ENCODE peak calls at places on chromosomes 12 and 14, in six cellular contexts. One of them, this sample, is unnamed.

GRCh38 chr12:51897181-51897580 is 9.3 kb downstream of the ANKRD33 start:
- DNase-seq in H1: no peak
- DNase-seq in HepG2: no peak
- DNase-seq in K562: no peak
- DNase-seq in GM12891: no peak
- DNase-seq in GM12878: no peak
- DNase-seq in this sample: no peak

GRCh38 chr12:108532061-108532848 is 17.2 kb downstream of the FICD start:
- DNase-seq in H1: no peak
- DNase-seq in HepG2: no peak
- DNase-seq in K562: peak; percentile 77
- DNase-seq in GM12891: no peak
- DNase-seq in GM12878: no peak
- DNase-seq in this sample: no peak

GRCh38 chr14:105478624-105479305 is 4.1 kb downstream of the CRIP2 start:
- DNase-seq in H1: no peak
- DNase-seq in HepG2: no peak
- DNase-seq in K562: no peak
- DNase-seq in GM12891: no peak
- DNase-seq in GM12878: no peak
- DNase-seq in this sample: no peak

GRCh38 chr12:22372277-22372837 is 37.9 kb upstream of the ST8SIA1 start:
- DNase-seq in H1: no peak
- DNase-seq in HepG2: no peak
- DNase-seq in K562: no peak
- DNase-seq in GM12891: no peak
- DNase-seq in GM12878: no peak
- DNase-seq in this sample: no peak

GRCh38 chr12:39813776-39814175 is 194.2 kb upstream of the ABCD2 start:
- DNase-seq in H1: no peak
- DNase-seq in HepG2: no peak
- DNase-seq in K562: no peak
- DNase-seq in GM12891: no peak
- DNase-seq in GM12878: no peak
- DNase-seq in this sample: no peak

GRCh38 chr12:88578821-88579518 is 1.3 kb downstream of the KITLG start:
- DNase-seq in H1: no peak
- DNase-seq in HepG2: peak; percentile 37
- DNase-seq in K562: peak; percentile 6
- DNase-seq in GM12891: no peak
- DNase-seq in GM12878: no peak
- DNase-seq in this sample: no peak

GRCh38 chr12:106254724-106255123 is 6.9 kb upstream of the CKAP4 start:
- DNase-seq in H1: no peak
- DNase-seq in HepG2: no peak
- DNase-seq in K562: no peak
- DNase-seq in GM12891: no peak
- DNase-seq in GM12878: no peak
- DNase-seq in this sample: no peak

GRCh38 chr14:50943943-50944646 is at the start of gene PYGL:
- DNase-seq in H1: no peak
- DNase-seq in HepG2: peak; percentile 55
- DNase-seq in K562: peak; percentile 72
- DNase-seq in GM12891: peak; percentile 42
- DNase-seq in GM12878: no peak
- DNase-seq in this sample: peak; percentile 57

GRCh38 chr12:69405466-69405865 is 45.9 kb downstream of the YEATS4 start:
- DNase-seq in H1: no peak
- DNase-seq in HepG2: peak; percentile 47
- DNase-seq in K562: no peak
- DNase-seq in GM12891: no peak
- DNase-seq in GM12878: no peak
- DNase-seq in this sample: no peak

GRCh38 chr14:59484611-59485174 is 376 bp downstream of the JKAMP start:
- DNase-seq in H1: no peak
- DNase-seq in HepG2: no peak
- DNase-seq in K562: no peak
- DNase-seq in GM12891: peak; percentile 30
- DNase-seq in GM12878: peak; percentile 16
- DNase-seq in this sample: no peak

GRCh38 chr14:90558983-90559590 is 162.3 kb downstream of the CALM1 start:
- DNase-seq in H1: no peak
- DNase-seq in HepG2: no peak
- DNase-seq in K562: no peak
- DNase-seq in GM12891: no peak
- DNase-seq in GM12878: no peak
- DNase-seq in this sample: no peak

GRCh38 chr12:119679081-119679480 is 11.1 kb downstream of the PRKAB1 start:
- DNase-seq in H1: no peak
- DNase-seq in HepG2: no peak
- DNase-seq in K562: no peak
- DNase-seq in GM12891: no peak
- DNase-seq in GM12878: no peak
- DNase-seq in this sample: no peak

GRCh38 chr14:98959410-98959809 is 312.6 kb downstream of the BCL11B start:
- DNase-seq in H1: no peak
- DNase-seq in HepG2: no peak
- DNase-seq in K562: no peak
- DNase-seq in GM12891: no peak
- DNase-seq in GM12878: no peak
- DNase-seq in this sample: no peak

GRCh38 chr12:2325501-2325900 is 272.7 kb downstream of the CACNA1C start:
- DNase-seq in H1: no peak
- DNase-seq in HepG2: no peak
- DNase-seq in K562: no peak
- DNase-seq in GM12891: no peak
- DNase-seq in GM12878: no peak
- DNase-seq in this sample: no peak

GRCh38 chr12:76010732-76011458 is 20.7 kb downstream of the PHLDA1 start:
- DNase-seq in H1: no peak
- DNase-seq in HepG2: peak; percentile 81
- DNase-seq in K562: no peak
- DNase-seq in GM12891: no peak
- DNase-seq in GM12878: no peak
- DNase-seq in this sample: no peak

GRCh38 chr14:19974844-19975243 is 547 bp upstream of the OR4K15 start:
- DNase-seq in H1: no peak
- DNase-seq in HepG2: no peak
- DNase-seq in K562: no peak
- DNase-seq in GM12891: no peak
- DNase-seq in GM12878: no peak
- DNase-seq in this sample: no peak

GRCh38 chr12:113276306-113276705 is 55.0 kb downstream of the TPCN1 start:
- DNase-seq in H1: no peak
- DNase-seq in HepG2: no peak
- DNase-seq in K562: no peak
- DNase-seq in GM12891: no peak
- DNase-seq in GM12878: no peak
- DNase-seq in this sample: no peak

GRCh38 chr12:79344855-79345840 is 345.6 kb downstream of the PAWR start:
- DNase-seq in H1: peak; percentile 25
- DNase-seq in HepG2: peak; percentile 59
- DNase-seq in K562: peak; percentile 12
- DNase-seq in GM12891: no peak
- DNase-seq in GM12878: peak; percentile 2
- DNase-seq in this sample: peak; percentile 2

GRCh38 chr14:76514599-76514998 is 138.7 kb downstream of the ESRRB start:
- DNase-seq in H1: no peak
- DNase-seq in HepG2: peak; percentile 58
- DNase-seq in K562: peak; percentile 40
- DNase-seq in GM12891: peak; percentile 32
- DNase-seq in GM12878: no peak
- DNase-seq in this sample: no peak

GRCh38 chr14:55267816-55268215 is 3.4 kb upstream of the FBXO34 start:
- DNase-seq in H1: no peak
- DNase-seq in HepG2: no peak
- DNase-seq in K562: no peak
- DNase-seq in GM12891: no peak
- DNase-seq in GM12878: no peak
- DNase-seq in this sample: no peak

GRCh38 chr12:44157359-44157758 is 321.5 kb downstream of the TMEM117 start:
- DNase-seq in H1: no peak
- DNase-seq in HepG2: no peak
- DNase-seq in K562: no peak
- DNase-seq in GM12891: no peak
- DNase-seq in GM12878: no peak
- DNase-seq in this sample: no peak

GRCh38 chr12:111444706-111445310 is 39.1 kb downstream of the SH2B3 start:
- DNase-seq in H1: no peak
- DNase-seq in HepG2: no peak
- DNase-seq in K562: no peak
- DNase-seq in GM12891: peak; percentile 83
- DNase-seq in GM12878: peak; percentile 94
- DNase-seq in this sample: peak; percentile 87

GRCh38 chr14:102071283-102071998 is 15.4 kb downstream of the HSP90AA1 start:
- DNase-seq in H1: no peak
- DNase-seq in HepG2: peak; percentile 56
- DNase-seq in K562: no peak
- DNase-seq in GM12891: no peak
- DNase-seq in GM12878: no peak
- DNase-seq in this sample: no peak

GRCh38 chr12:88251798-88252197 is 109.7 kb downstream of the TMTC3 start:
- DNase-seq in H1: no peak
- DNase-seq in HepG2: no peak
- DNase-seq in K562: no peak
- DNase-seq in GM12891: no peak
- DNase-seq in GM12878: no peak
- DNase-seq in this sample: no peak

GRCh38 chr14:63492391-63492790 is 50.8 kb downstream of the PPP2R5E start:
- DNase-seq in H1: no peak
- DNase-seq in HepG2: no peak
- DNase-seq in K562: no peak
- DNase-seq in GM12891: no peak
- DNase-seq in GM12878: no peak
- DNase-seq in this sample: no peak

GRCh38 chr12:31362115-31362758 is 36.3 kb upstream of the SINHCAF start:
- DNase-seq in H1: no peak
- DNase-seq in HepG2: peak; percentile 66
- DNase-seq in K562: peak; percentile 16
- DNase-seq in GM12891: peak; percentile 30
- DNase-seq in GM12878: no peak
- DNase-seq in this sample: peak; percentile 25
- TF ChIP-seq POLR2A in H1: no peak
- TF ChIP-seq POLR2A in HepG2: peak; percentile 59
- TF ChIP-seq POLR2A in K562: no peak
- TF ChIP-seq POLR2A in GM12891: no peak
- TF ChIP-seq POLR2A in GM12878: no peak
- TF ChIP-seq POLR2A in this sample: no peak

GRCh38 chr12:622420-622819 is 40.8 kb downstream of the NINJ2 start:
- DNase-seq in H1: no peak
- DNase-seq in HepG2: no peak
- DNase-seq in K562: no peak
- DNase-seq in GM12891: no peak
- DNase-seq in GM12878: no peak
- DNase-seq in this sample: no peak
- TF ChIP-seq POLR2AphosphoS5 in H1: no peak
- TF ChIP-seq POLR2AphosphoS5 in HepG2: no peak
- TF ChIP-seq POLR2AphosphoS5 in K562: no peak
- TF ChIP-seq POLR2AphosphoS5 in GM12891: no peak
- TF ChIP-seq POLR2AphosphoS5 in GM12878: no peak
- TF ChIP-seq POLR2AphosphoS5 in this sample: no peak

GRCh38 chr12:107277850-107278249 is 184.5 kb upstream of the CRY1 start:
- DNase-seq in H1: no peak
- DNase-seq in HepG2: no peak
- DNase-seq in K562: no peak
- DNase-seq in GM12891: no peak
- DNase-seq in GM12878: no peak
- DNase-seq in this sample: no peak
- TF ChIP-seq TAF1 in H1: no peak
- TF ChIP-seq TAF1 in HepG2: no peak
- TF ChIP-seq TAF1 in K562: no peak
- TF ChIP-seq TAF1 in GM12891: no peak
- TF ChIP-seq TAF1 in GM12878: no peak
- TF ChIP-seq TAF1 in this sample: no peak

GRCh38 chr12:12890815-12891645 is at the start of gene GPRC5A:
- DNase-seq in H1: no peak
- DNase-seq in HepG2: peak; percentile 30
- DNase-seq in K562: peak; percentile 48
- DNase-seq in GM12891: no peak
- DNase-seq in GM12878: no peak
- DNase-seq in this sample: no peak
- TF ChIP-seq POLR2A in H1: no peak
- TF ChIP-seq POLR2A in HepG2: no peak
- TF ChIP-seq POLR2A in K562: no peak
- TF ChIP-seq POLR2A in GM12891: no peak
- TF ChIP-seq POLR2A in GM12878: no peak
- TF ChIP-seq POLR2A in this sample: no peak

DNA sequence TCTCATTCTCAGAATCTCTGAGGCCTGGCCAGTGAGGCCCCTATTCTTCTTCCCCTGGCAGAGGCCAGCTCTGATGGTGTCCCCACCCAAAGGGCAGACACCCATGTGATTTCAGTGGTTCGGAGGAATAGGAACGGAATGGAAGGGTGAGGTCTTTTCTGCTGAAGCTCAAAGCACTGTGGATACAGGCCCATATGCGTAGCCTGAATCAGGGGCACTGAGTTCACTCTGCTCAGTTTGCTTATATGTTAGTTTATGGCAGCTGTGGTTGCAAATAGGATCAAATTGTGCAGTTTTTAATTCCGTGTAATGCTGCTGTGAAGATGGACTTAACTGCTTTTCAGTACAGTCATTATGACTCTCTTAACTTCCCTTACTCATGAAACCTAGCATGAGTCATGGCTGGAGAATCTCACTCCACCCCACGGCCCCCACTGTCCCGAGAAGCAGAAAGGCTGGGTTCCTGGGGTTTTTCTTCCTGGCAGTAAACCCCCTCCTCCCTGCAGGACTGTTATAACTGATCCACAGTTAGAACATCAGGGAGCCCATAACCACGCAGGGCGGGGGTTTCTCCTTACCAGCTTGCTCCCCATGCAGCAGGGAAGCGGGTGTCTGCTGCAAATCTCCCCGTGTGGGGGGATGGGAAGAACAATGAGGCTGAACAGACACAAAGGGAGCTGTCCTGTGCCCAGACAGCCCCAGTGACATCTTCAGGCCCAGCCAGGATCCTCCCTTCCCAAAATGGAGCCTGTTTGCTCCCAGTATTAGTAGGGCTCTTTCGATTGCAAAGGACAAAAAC is 122.7 kb downstream of the SLC38A6 start:
- DNase-seq in H1: peak; percentile 47
- DNase-seq in HepG2: peak; percentile 78
- DNase-seq in K562: peak; percentile 84
- DNase-seq in GM12891: peak; percentile 38
- DNase-seq in GM12878: no peak
- DNase-seq in this sample: peak; percentile 41
- TF ChIP-seq POLR2AphosphoS5 in H1: no peak
- TF ChIP-seq POLR2AphosphoS5 in HepG2: no peak
- TF ChIP-seq POLR2AphosphoS5 in K562: no peak
- TF ChIP-seq POLR2AphosphoS5 in GM12891: no peak
- TF ChIP-seq POLR2AphosphoS5 in GM12878: no peak
- TF ChIP-seq POLR2AphosphoS5 in this sample: no peak